ENCODE peak calls at places on chromosomes 7 and 10, in six cellular contexts. P, S, M, L, N and W are unnamed samples.

GRCh38 chr10:129780901-129781795 is 182.9 kb downstream of the EBF3 start:
- DNase-seq in P (no peak), S (no peak), M (no peak), L (no peak), N (no peak), W (no peak)

GRCh38 chr10:7407368-7408002 is 3.3 kb downstream of the SFMBT2 start:
- DNase-seq in P (no peak), S (no peak), M (no peak), L (no peak), N (peak; percentile 29), W (no peak)

GRCh38 chr10:19819419-19820033 is 3.3 kb downstream of the PLXDC2 start:
- DNase-seq in P (no peak), S (peak; percentile 66), M (peak; percentile 84), L (no peak), N (peak; percentile 78), W (peak; percentile 80)

GRCh38 chr10:55550241-55550640 is 749.2 kb upstream of the PCDH15 start:
- DNase-seq in P (no peak), S (no peak), M (no peak), L (no peak), N (no peak), W (no peak)

GRCh38 chr10:75599875-75600648 is 168.6 kb downstream of the LRMDA start:
- DNase-seq in P (no peak), S (no peak), M (no peak), L (no peak), N (no peak), W (no peak)

GRCh38 chr7:92944633-92945032 is 108.3 kb upstream of the CDK6 start:
- DNase-seq in P (no peak), S (no peak), M (no peak), L (no peak), N (no peak), W (peak; percentile 48)

GRCh38 chr7:74183142-74183541 is 9.0 kb downstream of the EIF4H start:
- DNase-seq in P (no peak), S (no peak), M (no peak), L (no peak), N (no peak), W (no peak)

GRCh38 chr7:146136357-146136875 is 19.8 kb downstream of the CNTNAP2 start:
- DNase-seq in P (no peak), S (no peak), M (no peak), L (no peak), N (no peak), W (no peak)

GRCh38 chr10:116099031-116099430 is 174.0 kb downstream of the GFRA1 start:
- DNase-seq in P (no peak), S (no peak), M (no peak), L (no peak), N (no peak), W (no peak)

GRCh38 chr7:85126383-85126782 is 60.5 kb downstream of the SEMA3D start:
- DNase-seq in P (no peak), S (no peak), M (no peak), L (no peak), N (no peak), W (no peak)

GRCh38 chr7:12315049-12315448 is 88.6 kb downstream of the VWDE start:
- DNase-seq in P (no peak), S (no peak), M (peak; percentile 40), L (no peak), N (no peak), W (peak; percentile 44)

GRCh38 chr7:142557971-142558582 is 191.2 kb upstream of the PRSS1 start:
- DNase-seq in P (no peak), S (peak; percentile 51), M (peak; percentile 64), L (no peak), N (no peak), W (peak; percentile 63)

GRCh38 chr10:17685227-17685840 is 41.4 kb downstream of the STAM start:
- DNase-seq in P (no peak), S (no peak), M (no peak), L (no peak), N (no peak), W (no peak)

GRCh38 chr10:84783386-84783785 is 455.0 kb downstream of the CCSER2 start:
- DNase-seq in P (no peak), S (peak; percentile 64), M (peak; percentile 44), L (no peak), N (peak; percentile 15), W (peak; percentile 8)

GRCh38 chr10:26621889-26622681 is 75.4 kb upstream of the PDSS1 start:
- DNase-seq in P (no peak), S (peak; percentile 56), M (no peak), L (peak; percentile 74), N (no peak), W (peak; percentile 97)

GRCh38 chr7:146123715-146124114 is 7.1 kb downstream of the CNTNAP2 start:
- DNase-seq in P (no peak), S (no peak), M (no peak), L (no peak), N (no peak), W (no peak)

GRCh38 chr10:3066317-3066931 is 924 bp upstream of the PFKP start:
- DNase-seq in P (no peak), S (peak; percentile 61), M (no peak), L (no peak), N (peak; percentile 24), W (no peak)

GRCh38 chr7:148700693-148701092 is 2.0 kb downstream of the CUL1 start:
- DNase-seq in P (no peak), S (peak; percentile 50), M (peak; percentile 61), L (peak; percentile 55), N (peak; percentile 17), W (peak; percentile 17)

GRCh38 chr7:30920021-30920583 is 8.4 kb downstream of the AQP1 start:
- DNase-seq in P (no peak), S (peak; percentile 17), M (peak; percentile 32), L (peak; percentile 35), N (peak; percentile 29), W (no peak)

GRCh38 chr10:99337911-99338310 is 8.8 kb downstream of the CNNM1 start:
- DNase-seq in P (no peak), S (no peak), M (no peak), L (no peak), N (no peak), W (no peak)

GRCh38 chr10:125451319-125451718 is 231.6 kb downstream of the TEX36 start:
- DNase-seq in P (no peak), S (no peak), M (no peak), L (no peak), N (no peak), W (no peak)

GRCh38 chr7:17054836-17055235 is 173.1 kb upstream of the AGR3 start:
- DNase-seq in P (no peak), S (no peak), M (no peak), L (no peak), N (no peak), W (no peak)

GRCh38 chr7:45238806-45239205 is 81.2 kb downstream of the RAMP3 start:
- DNase-seq in P (no peak), S (no peak), M (no peak), L (no peak), N (no peak), W (no peak)

GRCh38 chr10:24873281-24873683 is 79.1 kb downstream of the PRTFDC1 start:
- DNase-seq in P (peak; percentile 88), S (no peak), M (peak; percentile 72), L (no peak), N (no peak), W (no peak)

GRCh38 chr10:75210193-75211006 is at the start of gene VDAC2:
- DNase-seq in P (no peak), S (peak; percentile 99), M (peak; percentile 93), L (peak; percentile 93), N (peak; percentile 92), W (peak; percentile 87)

GRCh38 chr7:85833071-85833470 is 646.2 kb upstream of the SEMA3D start:
- DNase-seq in P (no peak), S (no peak), M (no peak), L (no peak), N (no peak), W (no peak)

GRCh38 chr10:34655286-34656170 is 159.6 kb downstream of the PARD3 start:
- DNase-seq in P (peak; percentile 39), S (peak; percentile 50), M (peak; percentile 80), L (no peak), N (peak; percentile 38), W (peak; percentile 73)

GRCh38 chr7:48042216-48042615 is 6.9 kb downstream of the C7orf57 start:
- DNase-seq in P (no peak), S (no peak), M (peak; percentile 16), L (no peak), N (no peak), W (no peak)

GRCh38 chr10:33523236-33523792 is 188.8 kb upstream of the NRP1 start:
- DNase-seq in P (no peak), S (no peak), M (no peak), L (no peak), N (no peak), W (no peak)
- H3K27ac ChIP-seq in P (no peak overlapping the region), S (no peak overlapping the region), M (no peak overlapping the region), L (no peak overlapping the region), N (no peak overlapping the region), W (no peak overlapping the region)

DNA sequence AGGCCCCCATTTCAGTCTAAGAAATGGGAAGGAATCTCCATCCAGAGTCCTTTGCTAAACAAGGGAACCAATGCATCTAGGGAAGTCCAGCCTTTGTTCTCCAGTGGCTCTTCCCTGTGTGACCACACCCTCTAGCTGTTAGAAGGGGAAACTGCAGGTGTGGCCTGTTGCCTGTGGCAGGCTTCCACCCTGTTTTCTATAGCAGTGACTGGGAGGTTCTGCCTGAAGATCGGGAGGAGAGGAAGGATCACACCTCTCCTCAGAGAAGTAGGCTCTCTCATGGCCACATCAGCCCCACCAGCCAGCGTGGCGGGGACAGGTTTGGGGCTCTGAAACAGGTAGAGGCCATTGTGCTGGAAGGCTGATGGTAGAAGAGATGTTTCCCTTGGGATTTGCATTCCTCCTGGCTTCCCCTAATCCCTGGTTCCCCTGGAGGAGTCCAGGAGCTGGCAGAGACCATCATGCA is 47.7 kb upstream of the TRIM8 start:
- DNase-seq in P (no peak), S (peak; percentile 76), M (peak; percentile 72), L (no peak), N (no peak), W (peak; percentile 76)
- H3K27me3 ChIP-seq in P (no peaks in the 10 kb centered on the region), S (no peaks in the 10 kb centered on the region), M (no peaks in the 10 kb centered on the region), L (no peaks in the 10 kb centered on the region), N (no peaks in the 10 kb centered on the region), W (no peaks in the 10 kb centered on the region)

DNA sequence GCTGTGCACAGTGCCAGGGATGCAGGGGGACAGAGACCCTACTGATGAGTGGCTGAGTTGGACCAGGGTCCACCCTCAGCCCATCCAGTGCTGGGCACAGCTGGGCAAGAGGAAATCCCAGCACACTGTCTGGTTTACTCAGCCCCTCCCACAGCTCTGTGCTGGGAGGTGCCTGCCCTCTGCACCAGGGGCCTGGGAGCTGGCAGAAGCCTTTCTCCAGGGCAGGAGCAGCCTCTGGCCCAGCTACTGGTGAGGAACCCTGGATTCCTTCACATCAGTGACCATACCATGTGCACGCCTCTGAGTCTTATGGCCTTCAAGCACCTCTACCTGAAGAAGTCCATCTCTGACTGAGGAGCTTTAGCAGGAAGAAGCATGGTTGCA is 25.9 kb upstream of the C10orf71 start:
- DNase-seq in P (no peak), S (peak; percentile 30), M (no peak), L (no peak), N (no peak), W (no peak)
- H3K27ac ChIP-seq in P (no peak overlapping the region), S (no peak overlapping the region), M (no peak overlapping the region), L (no peak overlapping the region), N (peak overlapping the region; percentile 79), W (no peak overlapping the region)

GRCh38 chr10:117539271-117539876 is 3.2 kb upstream of the EMX2 start:
- DNase-seq in P (no peak), S (no peak), M (no peak), L (no peak), N (no peak), W (no peak)
- H3K27me3 ChIP-seq in P (peaks cover 94% of the 10 kb centered on the region), S (peaks cover 89% of the 10 kb centered on the region), M (peaks cover 100% of the 10 kb centered on the region), L (peaks cover 100% of the 10 kb centered on the region), N (peaks cover 98% of the 10 kb centered on the region), W (peaks cover 5% of the 10 kb centered on the region)

GRCh38 chr7:127896683-127897082 is 134.6 kb downstream of the LRRC4 start:
- DNase-seq in P (no peak), S (no peak), M (no peak), L (no peak), N (no peak), W (no peak)
- H3K27ac ChIP-seq in P (no peak overlapping the region), S (no peak overlapping the region), M (no peak overlapping the region), L (no peak overlapping the region), N (no peak overlapping the region), W (no peak overlapping the region)